ENCODE peak calls at places on chromosomes 2 and 18, in four cellular contexts. One of them, this sample, is unnamed.

GRCh38 chr2:171712051-171712450 is 24.8 kb downstream of the DYNC1I2 start:
- DNase-seq in lower lobe of right lung: no peak
- DNase-seq in IMR-90: peak
- DNase-seq in CD4-positive, CD25-positive, alpha-beta regulatory T cell: no peak
- DNase-seq in this sample: no peak

GRCh38 chr18:56987236-56987635 is 159.7 kb upstream of the BOD1L2 start:
- DNase-seq in lower lobe of right lung: no peak
- DNase-seq in CD4-positive, CD25-positive, alpha-beta regulatory T cell: no peak
- DNase-seq in IMR-90: no peak
- DNase-seq in this sample: no peak

GRCh38 chr2:113992090-113992489 is 102.2 kb downstream of the ACTR3 start:
- DNase-seq in lower lobe of right lung: no peak
- DNase-seq in IMR-90: no peak
- DNase-seq in CD4-positive, CD25-positive, alpha-beta regulatory T cell: no peak
- DNase-seq in this sample: no peak

GRCh38 chr2:68799615-68800400 is 65.2 kb downstream of the ARHGAP25 start:
- DNase-seq in IMR-90: no peak
- DNase-seq in CD4-positive, CD25-positive, alpha-beta regulatory T cell: no peak
- DNase-seq in lower lobe of right lung: no peak
- DNase-seq in this sample: no peak

GRCh38 chr18:67385455-67385854 is 131.1 kb downstream of the DSEL start:
- DNase-seq in CD4-positive, CD25-positive, alpha-beta regulatory T cell: no peak
- DNase-seq in lower lobe of right lung: no peak
- DNase-seq in IMR-90: peak
- DNase-seq in this sample: no peak

GRCh38 chr18:8525692-8526091 is 83.5 kb upstream of the RAB12 start:
- DNase-seq in lower lobe of right lung: no peak
- DNase-seq in IMR-90: no peak
- DNase-seq in CD4-positive, CD25-positive, alpha-beta regulatory T cell: no peak
- DNase-seq in this sample: no peak

GRCh38 chr2:238922435-238922834 is 74.5 kb downstream of the TWIST2 start:
- DNase-seq in IMR-90: no peak
- DNase-seq in lower lobe of right lung: no peak
- DNase-seq in CD4-positive, CD25-positive, alpha-beta regulatory T cell: no peak
- DNase-seq in this sample: no peak

GRCh38 chr2:134324942-134325341 is 71.1 kb downstream of the MGAT5 start:
- DNase-seq in CD4-positive, CD25-positive, alpha-beta regulatory T cell: no peak
- DNase-seq in IMR-90: no peak
- DNase-seq in lower lobe of right lung: no peak
- DNase-seq in this sample: no peak

GRCh38 chr2:143842836-143843235 is 677.1 kb downstream of the ZEB2 start:
- DNase-seq in lower lobe of right lung: no peak
- DNase-seq in IMR-90: no peak
- DNase-seq in CD4-positive, CD25-positive, alpha-beta regulatory T cell: no peak
- DNase-seq in this sample: no peak

GRCh38 chr2:47058061-47058931 is 96.8 kb downstream of the STPG4 start:
- DNase-seq in IMR-90: peak
- DNase-seq in lower lobe of right lung: no peak
- DNase-seq in CD4-positive, CD25-positive, alpha-beta regulatory T cell: no peak
- DNase-seq in this sample: no peak

GRCh38 chr2:101401906-101402305 is 14.6 kb upstream of the CREG2 start:
- DNase-seq in IMR-90: no peak
- DNase-seq in lower lobe of right lung: no peak
- DNase-seq in CD4-positive, CD25-positive, alpha-beta regulatory T cell: no peak
- DNase-seq in this sample: no peak

GRCh38 chr2:72148391-72148974 is 821 bp upstream of the CYP26B1 start:
- DNase-seq in IMR-90: no peak
- DNase-seq in CD4-positive, CD25-positive, alpha-beta regulatory T cell: no peak
- DNase-seq in lower lobe of right lung: no peak
- DNase-seq in this sample: no peak

GRCh38 chr18:23998811-23999210 is 15.7 kb upstream of the TTC39C start:
- DNase-seq in IMR-90: no peak
- DNase-seq in CD4-positive, CD25-positive, alpha-beta regulatory T cell: no peak
- DNase-seq in lower lobe of right lung: no peak
- DNase-seq in this sample: no peak

GRCh38 chr2:196482119-196483065 is 157.1 kb upstream of the CCDC150 start:
- DNase-seq in CD4-positive, CD25-positive, alpha-beta regulatory T cell: no peak
- DNase-seq in lower lobe of right lung: no peak
- DNase-seq in IMR-90: peak
- DNase-seq in this sample: no peak

GRCh38 chr2:2887772-2888387 is 489.7 kb downstream of the EIPR1 start:
- DNase-seq in IMR-90: no peak
- DNase-seq in CD4-positive, CD25-positive, alpha-beta regulatory T cell: no peak
- DNase-seq in lower lobe of right lung: no peak
- DNase-seq in this sample: no peak

GRCh38 chr2:196252408-196253114 is 81.2 kb upstream of the STK17B start:
- DNase-seq in IMR-90: peak
- DNase-seq in CD4-positive, CD25-positive, alpha-beta regulatory T cell: no peak
- DNase-seq in lower lobe of right lung: no peak
- DNase-seq in this sample: no peak

GRCh38 chr18:45722899-45723298 is 1.1 kb upstream of the SLC14A1 start:
- DNase-seq in CD4-positive, CD25-positive, alpha-beta regulatory T cell: peak
- DNase-seq in lower lobe of right lung: peak
- DNase-seq in IMR-90: peak
- DNase-seq in this sample: peak

GRCh38 chr2:30232801-30233130 is 1.4 kb downstream of the LBH start:
- DNase-seq in CD4-positive, CD25-positive, alpha-beta regulatory T cell: peak
- DNase-seq in lower lobe of right lung: no peak
- DNase-seq in IMR-90: no peak
- DNase-seq in this sample: no peak

GRCh38 chr2:42572297-42573081 is 4.1 kb downstream of the MTA3 start:
- DNase-seq in lower lobe of right lung: no peak
- DNase-seq in CD4-positive, CD25-positive, alpha-beta regulatory T cell: no peak
- DNase-seq in IMR-90: no peak
- DNase-seq in this sample: no peak

GRCh38 chr18:25275414-25276001 is 76.5 kb downstream of the ZNF521 start:
- DNase-seq in IMR-90: no peak
- DNase-seq in lower lobe of right lung: no peak
- DNase-seq in CD4-positive, CD25-positive, alpha-beta regulatory T cell: no peak
- DNase-seq in this sample: no peak
- H3K4me3 ChIP-seq in IMR-90: no peak
- H3K4me3 ChIP-seq in lower lobe of right lung: no peak
- H3K4me3 ChIP-seq in CD4-positive, CD25-positive, alpha-beta regulatory T cell: no peak
- H3K4me3 ChIP-seq in this sample: no peak

DNA sequence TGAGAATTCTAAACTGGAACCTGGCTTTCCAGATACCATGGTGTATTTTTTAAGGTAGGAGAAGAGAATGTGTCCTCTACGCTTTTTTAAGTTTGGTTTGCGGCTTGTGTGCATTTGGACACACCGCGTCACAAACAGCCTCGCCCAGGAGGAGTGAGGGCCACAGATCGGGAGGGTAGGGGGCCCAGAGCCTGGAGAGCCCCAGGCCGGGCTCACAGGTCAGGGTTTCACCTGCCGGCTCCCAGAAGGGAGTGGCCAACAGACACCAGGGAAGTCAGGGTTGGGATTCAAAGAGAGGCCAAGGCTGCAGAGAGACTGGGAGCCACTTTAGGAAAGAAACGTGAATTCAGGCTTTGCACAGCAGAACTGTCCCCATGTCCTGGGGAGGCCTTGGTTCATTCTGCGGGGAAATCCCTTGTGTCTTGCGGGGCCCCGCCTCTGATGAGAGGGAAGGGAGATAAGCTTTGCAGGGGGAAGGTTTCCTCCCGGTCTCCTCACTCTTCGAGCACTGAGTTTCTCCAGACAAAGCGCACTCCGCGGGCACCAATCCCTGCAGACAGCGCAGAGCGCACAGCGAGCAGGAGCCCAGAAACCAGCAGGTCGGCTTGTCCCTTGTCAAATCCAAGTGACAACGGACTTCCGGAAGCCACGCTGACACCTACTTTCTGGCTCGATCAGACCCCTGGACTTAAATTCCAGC is 2.0 kb upstream of the TUBB6 start:
- DNase-seq in lower lobe of right lung: no peak
- DNase-seq in CD4-positive, CD25-positive, alpha-beta regulatory T cell: no peak
- DNase-seq in IMR-90: peak
- DNase-seq in this sample: no peak
- H3K27ac ChIP-seq in lower lobe of right lung: no peak
- H3K27ac ChIP-seq in CD4-positive, CD25-positive, alpha-beta regulatory T cell: no peak
- H3K27ac ChIP-seq in IMR-90: peak
- H3K27ac ChIP-seq in this sample: no peak

GRCh38 chr2:147774805-147775204 is 70.0 kb upstream of the ACVR2A start:
- DNase-seq in lower lobe of right lung: no peak
- DNase-seq in CD4-positive, CD25-positive, alpha-beta regulatory T cell: no peak
- DNase-seq in IMR-90: no peak
- DNase-seq in this sample: no peak
- H3K4me3 ChIP-seq in lower lobe of right lung: no peak
- H3K4me3 ChIP-seq in CD4-positive, CD25-positive, alpha-beta regulatory T cell: no peak
- H3K4me3 ChIP-seq in IMR-90: no peak
- H3K4me3 ChIP-seq in this sample: no peak

GRCh38 chr2:191266201-191266600 is 21.0 kb downstream of the MYO1B start:
- DNase-seq in lower lobe of right lung: no peak
- DNase-seq in CD4-positive, CD25-positive, alpha-beta regulatory T cell: no peak
- DNase-seq in IMR-90: peak
- DNase-seq in this sample: no peak

GRCh38 chr2:191264647-191265079 is 19.5 kb downstream of the MYO1B start:
- DNase-seq in IMR-90: peak
- DNase-seq in lower lobe of right lung: no peak
- DNase-seq in CD4-positive, CD25-positive, alpha-beta regulatory T cell: no peak
- DNase-seq in this sample: no peak

GRCh38 chr2:191265311-191266170 is 20.3 kb downstream of the MYO1B start:
- DNase-seq in IMR-90: peak
- DNase-seq in CD4-positive, CD25-positive, alpha-beta regulatory T cell: no peak
- DNase-seq in lower lobe of right lung: no peak
- DNase-seq in this sample: no peak

GRCh38 chr2:191262436-191262835 is 17.2 kb downstream of the MYO1B start:
- DNase-seq in CD4-positive, CD25-positive, alpha-beta regulatory T cell: no peak
- DNase-seq in lower lobe of right lung: no peak
- DNase-seq in IMR-90: no peak
- DNase-seq in this sample: no peak

GRCh38 chr2:191263050-191263449 is 17.8 kb downstream of the MYO1B start:
- DNase-seq in lower lobe of right lung: no peak
- DNase-seq in CD4-positive, CD25-positive, alpha-beta regulatory T cell: no peak
- DNase-seq in IMR-90: no peak
- DNase-seq in this sample: no peak
- H3K27ac ChIP-seq in lower lobe of right lung: no peak
- H3K27ac ChIP-seq in CD4-positive, CD25-positive, alpha-beta regulatory T cell: no peak
- H3K27ac ChIP-seq in IMR-90: no peak
- H3K27ac ChIP-seq in this sample: no peak

This sample was measured in effector memory CD4-positive, alpha-beta T cell.